ENCODE peak calls at places on chromosomes 16 and 17, in seven cellular contexts. One of them, this sample, is unnamed.

GRCh38 chr16:85375282-85375681 is 237.8 kb upstream of the GSE1 start:
- DNase-seq in adrenal gland: no peak
- DNase-seq in uterus: no peak
- DNase-seq in heart right ventricle: no peak
- DNase-seq in brain microvascular endothelial cell: no peak
- DNase-seq in left ventricle myocardium inferior: no peak
- DNase-seq in left lung: no peak
- DNase-seq in this sample: no peak

GRCh38 chr17:72119963-72120877 is 600 bp upstream of the SOX9 start:
- DNase-seq in heart right ventricle: peak; percentile 49
- DNase-seq in left lung: no peak
- DNase-seq in uterus: no peak
- DNase-seq in adrenal gland: peak; percentile 39
- DNase-seq in left ventricle myocardium inferior: peak; percentile 50
- DNase-seq in brain microvascular endothelial cell: peak; percentile 77
- DNase-seq in this sample: no peak

GRCh38 chr17:46043606-46044005 is 44.6 kb downstream of the STH start:
- DNase-seq in brain microvascular endothelial cell: no peak
- DNase-seq in adrenal gland: no peak
- DNase-seq in left lung: no peak
- DNase-seq in left ventricle myocardium inferior: no peak
- DNase-seq in heart right ventricle: no peak
- DNase-seq in uterus: no peak
- DNase-seq in this sample: no peak

GRCh38 chr17:42817866-42818265 is 6.2 kb downstream of the BECN1 start:
- DNase-seq in adrenal gland: no peak
- DNase-seq in heart right ventricle: no peak
- DNase-seq in left ventricle myocardium inferior: no peak
- DNase-seq in uterus: no peak
- DNase-seq in left lung: no peak
- DNase-seq in brain microvascular endothelial cell: peak; percentile 45
- DNase-seq in this sample: no peak

GRCh38 chr16:20383106-20384029 is 21.2 kb downstream of the PDILT start:
- DNase-seq in heart right ventricle: no peak
- DNase-seq in left ventricle myocardium inferior: peak; percentile 19
- DNase-seq in brain microvascular endothelial cell: peak; percentile 73
- DNase-seq in adrenal gland: peak; percentile 60
- DNase-seq in left lung: no peak
- DNase-seq in uterus: peak; percentile 67
- DNase-seq in this sample: peak; percentile 4

GRCh38 chr17:27755706-27756466 is 44.4 kb downstream of the NOS2 start:
- DNase-seq in uterus: no peak
- DNase-seq in left ventricle myocardium inferior: no peak
- DNase-seq in adrenal gland: no peak
- DNase-seq in left lung: no peak
- DNase-seq in heart right ventricle: no peak
- DNase-seq in brain microvascular endothelial cell: no peak
- DNase-seq in this sample: no peak

GRCh38 chr17:65243838-65244237 is 106.7 kb downstream of the RGS9 start:
- DNase-seq in heart right ventricle: no peak
- DNase-seq in adrenal gland: peak; percentile 43
- DNase-seq in uterus: no peak
- DNase-seq in left lung: peak; percentile 41
- DNase-seq in left ventricle myocardium inferior: no peak
- DNase-seq in brain microvascular endothelial cell: no peak
- DNase-seq in this sample: no peak

GRCh38 chr17:59333845-59334244 is 2.4 kb downstream of the YPEL2 start:
- DNase-seq in brain microvascular endothelial cell: no peak
- DNase-seq in left ventricle myocardium inferior: no peak
- DNase-seq in adrenal gland: no peak
- DNase-seq in heart right ventricle: no peak
- DNase-seq in left lung: no peak
- DNase-seq in uterus: no peak
- DNase-seq in this sample: no peak

GRCh38 chr17:21025446-21025845 is 17.4 kb downstream of the USP22 start:
- DNase-seq in left ventricle myocardium inferior: no peak
- DNase-seq in uterus: no peak
- DNase-seq in brain microvascular endothelial cell: peak; percentile 43
- DNase-seq in adrenal gland: no peak
- DNase-seq in heart right ventricle: no peak
- DNase-seq in left lung: no peak
- DNase-seq in this sample: no peak

GRCh38 chr16:68400083-68400923 is 48.0 kb downstream of the SMPD3 start:
- DNase-seq in adrenal gland: no peak
- DNase-seq in left lung: no peak
- DNase-seq in heart right ventricle: no peak
- DNase-seq in left ventricle myocardium inferior: no peak
- DNase-seq in uterus: no peak
- DNase-seq in brain microvascular endothelial cell: no peak
- DNase-seq in this sample: no peak

GRCh38 chr16:70700101-70701020 is 14.5 kb upstream of the MTSS2 start:
- DNase-seq in left ventricle myocardium inferior: peak; percentile 77
- DNase-seq in heart right ventricle: peak; percentile 79
- DNase-seq in brain microvascular endothelial cell: no peak
- DNase-seq in adrenal gland: no peak
- DNase-seq in uterus: no peak
- DNase-seq in left lung: no peak
- DNase-seq in this sample: no peak
- H3K27ac ChIP-seq in left ventricle myocardium inferior: peak overlapping the region; percentile 80
- H3K27ac ChIP-seq in heart right ventricle: peak overlapping the region; percentile 50
- H3K27ac ChIP-seq in brain microvascular endothelial cell: no peak overlapping the region
- H3K27ac ChIP-seq in adrenal gland: no peak overlapping the region
- H3K27ac ChIP-seq in uterus: peak overlapping the region; percentile 96
- H3K27ac ChIP-seq in left lung: peak overlapping the region; percentile 7
- H3K27ac ChIP-seq in this sample: no peak overlapping the region

DNA sequence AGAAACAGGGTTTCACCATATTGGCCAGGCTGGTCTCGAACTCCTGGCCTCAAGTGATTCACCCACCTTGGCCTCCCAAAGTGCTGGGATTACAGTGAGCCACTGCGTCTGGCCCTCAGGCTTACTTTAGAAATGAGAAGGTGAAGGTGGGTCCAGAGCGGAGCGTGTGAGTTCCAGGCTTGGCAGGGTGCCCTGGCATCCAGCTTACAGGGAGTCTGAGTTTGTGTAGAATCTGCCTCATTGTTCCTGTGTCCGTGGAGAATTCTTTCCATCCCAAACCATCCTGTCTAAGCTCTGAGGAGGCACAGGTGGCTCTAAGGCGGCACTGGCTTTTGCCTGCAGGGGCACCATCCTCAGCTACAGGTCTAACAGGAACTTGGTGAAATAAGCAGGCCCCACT is 50.6 kb downstream of the RAB11FIP3 start:
- DNase-seq in adrenal gland: no peak
- DNase-seq in left lung: no peak
- DNase-seq in brain microvascular endothelial cell: no peak
- DNase-seq in uterus: no peak
- DNase-seq in heart right ventricle: no peak
- DNase-seq in left ventricle myocardium inferior: no peak
- DNase-seq in this sample: no peak
- H3K27me3 ChIP-seq in adrenal gland: no peaks in the 10 kb centered on the region
- H3K27me3 ChIP-seq in left lung: no peaks in the 10 kb centered on the region
- H3K27me3 ChIP-seq in brain microvascular endothelial cell: no peaks in the 10 kb centered on the region
- H3K27me3 ChIP-seq in uterus: no peaks in the 10 kb centered on the region
- H3K27me3 ChIP-seq in heart right ventricle: no peaks in the 10 kb centered on the region
- H3K27me3 ChIP-seq in left ventricle myocardium inferior: no peaks in the 10 kb centered on the region
- H3K27me3 ChIP-seq in this sample: no peaks in the 10 kb centered on the region

GRCh38 chr17:18919963-18920362 is 32.0 kb upstream of the SLC5A10 start:
- DNase-seq in left ventricle myocardium inferior: no peak
- DNase-seq in brain microvascular endothelial cell: no peak
- DNase-seq in adrenal gland: no peak
- DNase-seq in left lung: no peak
- DNase-seq in uterus: no peak
- DNase-seq in heart right ventricle: no peak
- DNase-seq in this sample: no peak
- TF ChIP-seq CTCF in left ventricle myocardium inferior: no peak
- TF ChIP-seq CTCF in brain microvascular endothelial cell: no peak
- TF ChIP-seq CTCF in adrenal gland: no peak
- TF ChIP-seq CTCF in left lung: no peak
- TF ChIP-seq CTCF in uterus: no peak
- TF ChIP-seq CTCF in heart right ventricle: no peak
- TF ChIP-seq CTCF in this sample: no peak

GRCh38 chr16:12319464-12320030 is 343.0 kb downstream of the SNX29 start:
- DNase-seq in left lung: no peak
- DNase-seq in adrenal gland: no peak
- DNase-seq in brain microvascular endothelial cell: no peak
- DNase-seq in heart right ventricle: no peak
- DNase-seq in uterus: no peak
- DNase-seq in left ventricle myocardium inferior: no peak
- DNase-seq in this sample: no peak
- H3K27ac ChIP-seq in left lung: no peak overlapping the region
- H3K27ac ChIP-seq in adrenal gland: no peak overlapping the region
- H3K27ac ChIP-seq in brain microvascular endothelial cell: no peak overlapping the region
- H3K27ac ChIP-seq in heart right ventricle: no peak overlapping the region
- H3K27ac ChIP-seq in uterus: no peak overlapping the region
- H3K27ac ChIP-seq in left ventricle myocardium inferior: no peak overlapping the region
- H3K27ac ChIP-seq in this sample: no peak overlapping the region

GRCh38 chr16:71429581-71429980 is 12.3 kb downstream of the TLE7 start:
- DNase-seq in adrenal gland: no peak
- DNase-seq in heart right ventricle: no peak
- DNase-seq in left ventricle myocardium inferior: no peak
- DNase-seq in uterus: no peak
- DNase-seq in brain microvascular endothelial cell: no peak
- DNase-seq in left lung: no peak
- DNase-seq in this sample: no peak

GRCh38 chr16:71432906-71433305 is 8.9 kb downstream of the TLE7 start:
- DNase-seq in brain microvascular endothelial cell: no peak
- DNase-seq in left ventricle myocardium inferior: no peak
- DNase-seq in heart right ventricle: no peak
- DNase-seq in adrenal gland: no peak
- DNase-seq in left lung: no peak
- DNase-seq in uterus: no peak
- DNase-seq in this sample: no peak

GRCh38 chr16:71430744-71431143 is 11.1 kb downstream of the TLE7 start:
- DNase-seq in brain microvascular endothelial cell: no peak
- DNase-seq in uterus: no peak
- DNase-seq in left lung: no peak
- DNase-seq in left ventricle myocardium inferior: no peak
- DNase-seq in heart right ventricle: no peak
- DNase-seq in adrenal gland: no peak
- DNase-seq in this sample: no peak

GRCh38 chr16:71431991-71432390 is 9.9 kb downstream of the TLE7 start:
- DNase-seq in left lung: no peak
- DNase-seq in brain microvascular endothelial cell: no peak
- DNase-seq in heart right ventricle: no peak
- DNase-seq in left ventricle myocardium inferior: no peak
- DNase-seq in uterus: no peak
- DNase-seq in adrenal gland: no peak
- DNase-seq in this sample: no peak

DNA sequence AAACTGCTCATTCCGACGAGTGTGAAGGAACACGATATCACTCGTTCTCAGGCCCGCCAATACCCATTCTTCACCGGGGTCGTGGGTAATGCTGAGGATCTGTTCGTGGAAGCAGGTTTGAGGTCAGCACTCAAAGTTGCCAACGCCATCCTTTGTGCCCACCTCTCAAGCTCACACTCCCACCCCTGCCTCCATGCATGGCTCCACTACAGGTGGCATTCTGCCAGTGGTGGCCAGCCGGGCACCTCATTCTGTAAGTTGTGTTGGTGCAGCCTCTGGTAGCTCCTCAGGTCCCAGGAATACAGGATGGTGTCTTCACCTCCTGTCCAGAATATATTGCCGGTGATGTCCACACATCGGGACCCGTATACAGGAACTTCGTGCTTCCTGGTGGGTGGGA is 10.7 kb downstream of the TLE7 start:
- DNase-seq in heart right ventricle: no peak
- DNase-seq in uterus: no peak
- DNase-seq in adrenal gland: no peak
- DNase-seq in left lung: no peak
- DNase-seq in brain microvascular endothelial cell: no peak
- DNase-seq in left ventricle myocardium inferior: no peak
- DNase-seq in this sample: no peak
- H3K27me3 ChIP-seq in heart right ventricle: no peaks in the 10 kb centered on the region
- H3K27me3 ChIP-seq in uterus: no peaks in the 10 kb centered on the region
- H3K27me3 ChIP-seq in adrenal gland: no peaks in the 10 kb centered on the region
- H3K27me3 ChIP-seq in left lung: peaks cover 7% of the 10 kb centered on the region
- H3K27me3 ChIP-seq in brain microvascular endothelial cell: no peaks in the 10 kb centered on the region
- H3K27me3 ChIP-seq in left ventricle myocardium inferior: peaks cover 74% of the 10 kb centered on the region
- H3K27me3 ChIP-seq in this sample: no peaks in the 10 kb centered on the region

GRCh38 chr16:86635181-86635580 is 56.8 kb downstream of the FOXL1 start:
- DNase-seq in left ventricle myocardium inferior: no peak
- DNase-seq in brain microvascular endothelial cell: peak; percentile 74
- DNase-seq in uterus: no peak
- DNase-seq in left lung: no peak
- DNase-seq in heart right ventricle: no peak
- DNase-seq in adrenal gland: no peak
- DNase-seq in this sample: no peak
- TF ChIP-seq CTCF in left ventricle myocardium inferior: no peak
- TF ChIP-seq CTCF in brain microvascular endothelial cell: no peak
- TF ChIP-seq CTCF in uterus: no peak
- TF ChIP-seq CTCF in left lung: no peak
- TF ChIP-seq CTCF in heart right ventricle: no peak
- TF ChIP-seq CTCF in adrenal gland: no peak
- TF ChIP-seq CTCF in this sample: no peak

DNA sequence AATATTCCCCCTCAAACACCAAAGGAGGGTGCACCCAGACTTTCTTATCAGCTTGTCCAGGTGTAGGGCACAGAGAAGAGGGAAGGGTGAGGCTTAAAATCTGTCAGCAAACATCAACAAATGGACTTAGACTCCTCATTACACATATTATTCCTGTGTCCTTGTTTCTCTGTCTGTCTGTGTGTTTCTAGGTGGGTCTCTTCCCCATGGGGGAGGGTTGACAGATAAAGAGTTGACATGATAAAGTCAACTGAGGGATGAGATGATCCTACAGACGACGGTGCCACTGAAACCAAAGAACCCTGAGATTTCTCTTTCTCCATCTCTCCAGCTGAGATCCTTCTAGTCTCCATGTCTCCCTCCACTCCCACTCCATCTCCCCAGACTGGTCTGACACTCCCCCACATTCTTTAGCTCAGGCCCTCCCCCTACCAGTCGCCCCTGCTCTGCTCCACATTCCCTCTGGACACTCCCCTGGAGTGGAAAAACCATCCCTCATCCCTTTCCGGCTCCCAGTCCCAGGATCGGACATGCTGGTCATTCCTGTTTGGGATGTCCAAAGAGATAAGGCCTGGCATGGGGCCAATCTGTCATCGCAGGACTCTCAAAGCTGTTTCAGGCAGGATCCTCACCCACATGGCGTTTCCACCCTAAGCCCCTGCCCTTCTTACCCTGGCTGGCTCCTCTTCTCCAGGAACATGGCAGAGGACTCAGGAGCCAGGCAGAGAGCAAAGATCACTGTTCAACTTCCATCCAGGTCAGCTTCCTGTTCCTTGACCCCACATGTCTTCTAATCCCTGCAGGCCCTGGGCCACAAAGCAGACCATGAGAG is 2.9 kb upstream of the ITGA3 start:
- DNase-seq in left ventricle myocardium inferior: peak; percentile 50
- DNase-seq in left lung: no peak
- DNase-seq in uterus: peak; percentile 88
- DNase-seq in heart right ventricle: peak; percentile 47
- DNase-seq in brain microvascular endothelial cell: no peak
- DNase-seq in adrenal gland: peak; percentile 86
- DNase-seq in this sample: no peak
- H3K27ac ChIP-seq in left ventricle myocardium inferior: peak overlapping the region; percentile 91
- H3K27ac ChIP-seq in left lung: peak overlapping the region; percentile 55
- H3K27ac ChIP-seq in uterus: peak overlapping the region; percentile 91
- H3K27ac ChIP-seq in heart right ventricle: peak overlapping the region; percentile 20
- H3K27ac ChIP-seq in brain microvascular endothelial cell: peak overlapping the region; percentile 46
- H3K27ac ChIP-seq in adrenal gland: no peak overlapping the region
- H3K27ac ChIP-seq in this sample: no peak overlapping the region